ENCODE peak calls at places on chromosome 20, in seven cellular contexts. C is breast epithelium; O is fibroblast of lung; E is CD8-positive, alpha-beta T cell; A is ascending aorta; T is heart right ventricle; B is PC-9. S is an unnamed sample. For H3K36me3, the result is how much of the 10 kb centered on the place peaks cover.

GRCh38 chr20:57922701-57923100 is 212.9 kb upstream of the PMEPA1 start:
- DNase-seq in E (no peak), B (no peak), A (no peak), T (no peak), O (no peak), C (no peak), S (no peak)

GRCh38 chr20:47280668-47281067 is 75.8 kb downstream of the ZMYND8 start:
- DNase-seq in T (no peak), E (no peak), O (no peak), B (no peak), C (no peak), A (peak), S (no peak)

GRCh38 chr20:61797971-61798411 is 267.7 kb downstream of the TAF4 start:
- DNase-seq in B (no peak), O (no peak), A (no peak), E (no peak), T (no peak), C (no peak), S (no peak)

GRCh38 chr20:5784735-5785134 is 34.5 kb downstream of the SHLD1 start:
- DNase-seq in B (peak), A (no peak), E (no peak), O (no peak), C (no peak), T (no peak), S (no peak)

GRCh38 chr20:58471161-58471834 is 43.9 kb downstream of the APCDD1L start:
- DNase-seq in E (no peak), B (no peak), T (peak), A (no peak), C (no peak), O (no peak), S (peak)

GRCh38 chr20:53977391-53977790 is 93.0 kb downstream of the BCAS1 start:
- DNase-seq in E (no peak), T (no peak), A (no peak), O (no peak), B (no peak), C (no peak), S (no peak)

GRCh38 chr20:33719989-33720709 is at the start of gene PXMP4:
- DNase-seq in C (peak), O (peak), A (peak), B (peak), E (peak), T (peak), S (peak)

GRCh38 chr20:25039697-25040437 is 18.1 kb downstream of the ACSS1 start:
- DNase-seq in B (peak), E (no peak), T (peak), A (peak), O (peak), C (peak), S (no peak)

GRCh38 chr20:58899518-58899917 is 47.0 kb downstream of the GNAS start:
- DNase-seq in C (no peak), A (no peak), O (no peak), E (no peak), B (no peak), T (no peak), S (no peak)

GRCh38 chr20:57387463-57387862 is 3.7 kb upstream of the RBM38 start:
- DNase-seq in O (no peak), T (no peak), B (no peak), A (peak), E (no peak), C (no peak), S (peak)

GRCh38 chr20:51955756-51956155 is 153.4 kb upstream of the SALL4 start:
- DNase-seq in T (no peak), A (no peak), B (no peak), O (peak), C (no peak), E (no peak), S (no peak)

GRCh38 chr20:24693466-24694156 is 224.2 kb downstream of the SYNDIG1 start:
- DNase-seq in T (no peak), E (peak), A (no peak), O (no peak), C (no peak), B (no peak), S (no peak)

GRCh38 chr20:10065154-10065833 is 30.5 kb downstream of the ANKEF1 start:
- DNase-seq in C (no peak), B (no peak), O (peak), A (no peak), T (no peak), E (no peak), S (no peak)

GRCh38 chr20:25376886-25377285 is 13.7 kb downstream of the ABHD12 start:
- DNase-seq in A (no peak), O (no peak), B (no peak), E (no peak), C (no peak), T (no peak), S (no peak)

GRCh38 chr20:45817652-45818194 is 5.3 kb downstream of the UBE2C start:
- DNase-seq in O (peak), C (no peak), A (no peak), E (no peak), T (no peak), B (peak), S (no peak)

GRCh38 chr20:931401-931800 is 15.3 kb upstream of the ANGPT4 start:
- DNase-seq in A (no peak), B (no peak), C (no peak), E (no peak), O (no peak), T (no peak), S (no peak)

GRCh38 chr20:50821994-50822393 is 27.1 kb downstream of the BCAS4 start:
- DNase-seq in O (no peak), B (no peak), C (no peak), E (no peak), A (no peak), T (no peak), S (no peak)

GRCh38 chr20:31835977-31836852 is 9.2 kb downstream of the FOXS1 start:
- DNase-seq in O (peak), E (peak), B (peak), A (peak), T (peak), C (peak), S (peak)

GRCh38 chr20:9903048-9903651 is 64.3 kb upstream of the PAK5 start:
- DNase-seq in E (no peak), A (no peak), O (no peak), B (no peak), T (no peak), C (no peak), S (no peak)

GRCh38 chr20:59087829-59088433 is 45.3 kb upstream of the PRELID3B start:
- DNase-seq in C (peak), O (peak), T (peak), A (peak), B (peak), E (peak), S (peak)

GRCh38 chr20:41133709-41134361 is 3.5 kb upstream of the PLCG1 start:
- DNase-seq in E (no peak), A (no peak), C (no peak), T (no peak), B (no peak), O (no peak), S (peak)

GRCh38 chr20:62359491-62360121 is 7.5 kb downstream of the LAMA5 start:
- DNase-seq in A (peak), B (peak), O (peak), E (no peak), T (peak), C (no peak), S (peak)

GRCh38 chr20:58496429-58496769 is 18.8 kb downstream of the APCDD1L start:
- DNase-seq in B (no peak), T (no peak), A (no peak), E (no peak), C (no peak), O (no peak), S (peak)

GRCh38 chr20:58424218-58424617 is 35.2 kb downstream of the VAPB start:
- DNase-seq in A (no peak), C (no peak), O (no peak), T (no peak), B (no peak), E (no peak), S (no peak)

GRCh38 chr20:15297059-15297875 is 959.9 kb upstream of the FLRT3 start:
- DNase-seq in A (no peak), O (no peak), B (no peak), T (no peak), C (no peak), E (no peak), S (no peak)

GRCh38 chr20:40991181-40991889 is 37.3 kb upstream of the TOP1 start:
- DNase-seq in O (no peak), T (no peak), A (peak), E (no peak), C (no peak), B (no peak), S (peak)

GRCh38 chr20:36745234-36745926 is 510 bp downstream of the NDRG3 start:
- DNase-seq in C (no peak), B (no peak), E (no peak), O (peak), A (no peak), T (no peak), S (no peak)
- TF ChIP-seq CTCF in C (no peak), B (no peak), E (no peak), O (peak), A (no peak), T (peak), S (no peak)

GRCh38 chr20:38894091-38894847 is 31.9 kb upstream of the FAM83D start:
- DNase-seq in A (no peak), C (no peak), O (peak), E (no peak), B (no peak), T (no peak), S (no peak)

GRCh38 chr20:38893056-38893455 is 33.2 kb upstream of the FAM83D start:
- DNase-seq in A (no peak), E (no peak), C (no peak), O (no peak), B (no peak), T (no peak), S (no peak)

GRCh38 chr20:38895098-38895949 is 30.9 kb upstream of the FAM83D start:
- DNase-seq in B (no peak), A (no peak), O (no peak), T (no peak), E (no peak), C (no peak), S (no peak)

GRCh38 chr20:38892091-38892981 is 33.9 kb upstream of the FAM83D start:
- DNase-seq in O (no peak), A (no peak), E (no peak), C (no peak), B (no peak), T (no peak), S (no peak)

GRCh38 chr20:38893485-38894090 is 32.6 kb upstream of the FAM83D start:
- DNase-seq in T (peak), A (peak), O (peak), C (peak), E (peak), B (no peak), S (no peak)
- H3K36me3 ChIP-seq in T (under half), A (under half), O (under half), C (under half), E (under half), B (under half), S (under half)

GRCh38 chr20:44092551-44093248 is 94.3 kb downstream of the JPH2 start:
- DNase-seq in C (no peak), B (no peak), E (peak), A (peak), O (peak), T (no peak), S (peak)

GRCh38 chr20:44089987-44090674 is 96.9 kb downstream of the JPH2 start:
- DNase-seq in E (no peak), C (no peak), T (no peak), O (peak), B (no peak), A (peak), S (peak)

GRCh38 chr20:44093249-44093582 is 93.8 kb downstream of the JPH2 start:
- DNase-seq in T (no peak), E (no peak), B (no peak), O (no peak), A (no peak), C (no peak), S (no peak)

GRCh38 chr20:44087857-44088120 is 99.2 kb downstream of the JPH2 start:
- DNase-seq in B (no peak), T (no peak), C (no peak), O (no peak), E (no peak), A (peak), S (no peak)

GRCh38 chr20:44091026-44091425 is 96.0 kb downstream of the JPH2 start:
- DNase-seq in C (no peak), T (no peak), B (no peak), A (peak), O (no peak), E (no peak), S (peak)
- TF ChIP-seq CTCF in C (no peak), T (no peak), B (no peak), A (no peak), O (no peak), E (no peak), S (no peak)

DNA sequence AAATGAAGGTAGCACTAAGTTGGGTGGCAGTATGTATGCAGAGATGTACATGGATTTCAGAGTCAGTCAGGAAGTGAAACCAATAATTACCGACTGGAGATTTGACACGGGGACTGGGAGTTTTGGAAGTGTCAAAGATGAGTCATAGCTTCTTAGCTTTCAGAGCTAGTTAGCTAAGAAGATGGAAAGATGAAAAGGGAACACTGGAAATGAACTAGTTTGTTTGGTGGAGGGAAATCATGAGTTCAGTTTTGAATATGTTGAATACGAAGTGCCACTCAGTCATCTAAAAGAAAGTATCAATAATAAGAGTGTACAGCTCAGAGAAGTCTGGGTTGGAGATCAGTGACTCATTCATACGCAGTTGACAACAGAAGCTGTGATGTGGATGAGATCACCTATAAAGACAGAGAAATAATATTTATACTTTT is 7.5 kb downstream of the ESF1 start:
- DNase-seq in B (no peak), O (peak), A (no peak), E (no peak), C (no peak), T (no peak), S (no peak)
- H3K36me3 ChIP-seq in B (under half), O (under half), A (half or more), E (under half), C (under half), T (under half), S (half or more)

GRCh38 chr20:3716195-3716834 is 3.9 kb upstream of the SIGLEC1 start:
- DNase-seq in T (peak), B (no peak), E (peak), O (peak), A (no peak), C (no peak), S (no peak)
- TF ChIP-seq CTCF in T (peak), B (peak), E (peak), O (peak), A (peak), C (no peak), S (peak)

DNA sequence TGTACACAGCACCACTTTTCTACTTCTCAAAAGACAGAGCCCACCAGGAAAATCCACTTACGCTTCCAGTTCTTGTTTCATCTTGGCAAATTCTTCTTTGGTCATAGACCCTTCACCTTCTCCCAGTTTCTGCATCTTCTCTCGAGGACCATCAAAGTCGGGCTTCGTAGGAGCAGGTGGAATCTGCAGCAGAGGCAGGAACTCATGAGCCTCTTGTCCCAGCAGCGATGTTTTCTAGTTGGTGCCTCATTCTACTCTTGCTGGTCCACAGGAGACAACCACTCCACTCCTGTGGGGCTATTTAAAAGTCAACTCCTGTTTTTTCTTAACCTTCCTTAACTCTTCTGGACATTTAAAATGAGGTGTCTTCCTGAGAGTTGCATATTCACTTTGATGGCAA is 14.7 kb downstream of the SNX5 start:
- DNase-seq in C (no peak), A (no peak), E (no peak), B (no peak), T (no peak), O (no peak), S (no peak)
- H3K36me3 ChIP-seq in C (under half), A (half or more), E (half or more), B (half or more), T (under half), O (under half), S (half or more)

DNA sequence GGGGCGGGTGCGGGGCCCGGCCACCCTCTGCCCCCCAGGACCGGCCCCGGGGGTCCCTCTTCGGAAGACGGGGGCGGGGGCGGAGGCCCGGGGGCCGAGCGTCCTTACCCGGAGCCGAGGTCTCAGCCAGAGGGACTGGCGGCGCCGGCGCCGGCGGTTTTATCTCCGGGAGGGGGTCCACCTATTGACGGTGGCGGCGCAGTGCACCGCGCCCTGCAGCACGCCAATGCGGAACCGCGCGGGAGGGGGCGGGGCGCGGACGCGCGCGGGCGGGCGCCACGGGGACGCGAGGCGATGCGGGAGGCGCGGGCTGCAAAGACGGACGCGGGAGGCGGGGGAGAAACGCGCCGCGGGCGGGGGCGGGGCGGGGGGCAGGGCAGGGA is at the start of gene EEF1A2:
- DNase-seq in C (no peak), E (peak), A (no peak), T (peak), B (no peak), O (no peak), S (no peak)
- TF ChIP-seq CTCF in C (no peak), E (peak), A (no peak), T (peak), B (no peak), O (no peak), S (peak)